ENCODE peak calls at places on chromosomes 6 and 20, in four cellular contexts. M, A, L and R are unnamed samples.

GRCh38 chr6:22636450-22636849 is 67.1 kb downstream of the HDGFL1 start:
- DNase-seq in M (no peak), A (no peak), L (no peak), R (no peak)

GRCh38 chr6:112443118-112443641 is 96.0 kb downstream of the RFPL4B start:
- DNase-seq in M (no peak), A (no peak), L (no peak), R (no peak)

GRCh38 chr20:32972181-32973076 is 31.8 kb downstream of the SUN5 start:
- DNase-seq in M (no peak), A (no peak), L (no peak), R (no peak)

GRCh38 chr6:127980996-127981395 is 80.1 kb upstream of the THEMIS start:
- DNase-seq in M (no peak), A (no peak), L (no peak), R (no peak)

GRCh38 chr6:13711726-13712484 is at the start of gene RANBP9:
- DNase-seq in M (peak; percentile 91), A (peak; percentile 89), L (peak; percentile 86), R (peak; percentile 91)

GRCh38 chr6:69974193-69974592 is 107.8 kb downstream of the COL19A1 start:
- DNase-seq in M (no peak), A (no peak), L (no peak), R (no peak)

GRCh38 chr6:81690073-81690472 is 62.4 kb downstream of the TENT5A start:
- DNase-seq in M (no peak), A (no peak), L (no peak), R (no peak)

GRCh38 chr6:112640895-112641294 is 293.8 kb downstream of the RFPL4B start:
- DNase-seq in M (no peak), A (no peak), L (no peak), R (no peak)

GRCh38 chr6:32825966-32826365 is 9.2 kb upstream of the HLA-DOB start:
- DNase-seq in M (no peak), A (no peak), L (no peak), R (no peak)

GRCh38 chr6:37260063-37260843 is 2.3 kb upstream of the TMEM217 start:
- DNase-seq in M (no peak), A (no peak), L (no peak), R (no peak)

GRCh38 chr6:139638179-139638872 is 263.9 kb upstream of the CITED2 start:
- DNase-seq in M (no peak), A (no peak), L (no peak), R (no peak)

DNA sequence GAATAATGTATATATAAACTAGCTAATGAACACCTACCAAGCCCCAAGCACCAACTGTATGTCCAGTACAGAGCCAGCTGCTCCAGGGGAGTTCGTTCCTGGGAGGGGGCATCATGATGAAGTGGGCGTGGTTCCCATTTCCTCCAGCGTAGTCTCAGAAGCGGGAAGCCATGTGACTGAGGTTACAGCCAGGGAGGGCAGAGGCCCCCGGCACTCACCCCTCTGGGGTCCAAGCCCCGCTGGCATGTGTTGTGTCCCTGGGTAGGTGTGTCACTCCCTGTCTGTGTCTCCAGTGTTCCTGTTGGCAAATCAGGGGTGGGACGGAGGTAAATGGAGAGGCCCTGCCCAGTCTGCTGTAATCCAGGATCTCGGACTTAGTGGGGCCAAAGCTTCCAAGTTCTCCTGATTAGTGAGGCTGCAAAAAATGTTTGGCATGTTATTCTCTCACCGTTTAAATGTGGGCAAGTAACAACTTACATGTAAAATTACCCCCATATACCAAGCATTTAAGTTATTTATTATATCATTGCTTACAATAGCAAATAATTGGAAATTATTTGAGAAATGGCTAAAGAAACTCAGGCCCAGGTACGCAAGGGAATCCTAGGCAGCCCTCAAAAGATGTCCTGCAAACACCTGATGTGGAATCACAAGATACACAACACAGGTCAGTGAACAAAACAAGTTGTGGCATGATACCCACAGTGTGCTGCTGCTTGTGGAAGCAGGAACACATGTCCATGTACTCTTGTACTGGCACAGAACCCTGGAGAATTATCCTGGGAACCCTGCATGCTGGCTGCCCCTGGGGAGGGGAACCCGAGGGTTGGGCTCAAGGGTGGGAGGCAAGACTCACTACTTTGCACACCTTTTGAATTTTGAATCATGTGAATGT is 22.2 kb downstream of the FAM110A start:
- DNase-seq in M (no peak), A (no peak), L (no peak), R (no peak)
- H3K4me3 ChIP-seq in M (no peak overlapping the region), A (no peak overlapping the region), L (no peak overlapping the region), R (no peak overlapping the region)

GRCh38 chr6:167227984-167228383 is 63.1 kb upstream of the UNC93A start:
- DNase-seq in M (no peak), A (no peak), L (no peak), R (no peak)

GRCh38 chr6:167229586-167229985 is 61.5 kb upstream of the UNC93A start:
- DNase-seq in M (no peak), A (no peak), L (no peak), R (no peak)

GRCh38 chr6:167221408-167222201 is 63.8 kb upstream of the GPR31 start:
- DNase-seq in M (no peak), A (no peak), L (no peak), R (no peak)

GRCh38 chr6:167226791-167227190 is 64.3 kb upstream of the UNC93A start:
- DNase-seq in M (no peak), A (no peak), L (no peak), R (no peak)

GRCh38 chr6:167225903-167226508 is 65.1 kb upstream of the UNC93A start:
- DNase-seq in M (no peak), A (no peak), L (no peak), R (no peak)
- H3K4me3 ChIP-seq in M (no peak overlapping the region), A (no peak overlapping the region), L (no peak overlapping the region), R (no peak overlapping the region)

GRCh38 chr6:159461266-159461665 is 231.8 kb downstream of the SOD2 start:
- DNase-seq in M (no peak), A (no peak), L (no peak), R (no peak)
- H3K4me3 ChIP-seq in M (no peak overlapping the region), A (no peak overlapping the region), L (no peak overlapping the region), R (no peak overlapping the region)

GRCh38 chr6:2891768-2892170 is 11.3 kb downstream of the SERPINB9 start:
- DNase-seq in M (no peak), A (peak; percentile 46), L (no peak), R (peak; percentile 92)
- H3K4me3 ChIP-seq in M (no peak overlapping the region), A (no peak overlapping the region), L (no peak overlapping the region), R (peak overlapping the region; percentile 71)

GRCh38 chr20:8020314-8021079 is 936 bp upstream of the TMX4 start:
- DNase-seq in M (no peak), A (no peak), L (no peak), R (no peak)
- H3K4me3 ChIP-seq in M (peak overlapping the region; percentile 95), A (no peak overlapping the region), L (no peak overlapping the region), R (no peak overlapping the region)

DNA sequence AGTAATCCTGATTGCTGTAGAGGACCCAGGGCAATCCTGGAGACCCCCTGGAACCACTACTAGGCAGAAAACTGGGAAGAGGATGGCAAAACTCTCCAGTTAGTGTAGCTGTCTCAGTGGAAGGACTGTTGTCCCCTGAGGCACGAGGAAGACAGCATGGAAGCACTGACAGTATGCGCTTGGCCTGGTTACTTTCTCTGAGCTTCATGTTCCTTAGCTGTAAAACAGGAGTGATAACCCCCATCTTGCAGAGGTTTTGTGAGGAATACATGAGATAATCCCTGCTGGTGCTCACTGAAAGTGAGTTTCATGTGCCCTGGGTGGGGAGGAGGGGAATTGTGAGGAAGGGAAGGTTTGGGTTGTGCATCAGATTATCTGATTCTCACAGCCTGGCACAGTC is 3.2 kb downstream of the NT5E start:
- DNase-seq in M (no peak), A (no peak), L (no peak), R (no peak)
- H3K4me3 ChIP-seq in M (no peak overlapping the region), A (no peak overlapping the region), L (no peak overlapping the region), R (no peak overlapping the region)

GRCh38 chr20:44715495-44716308 is 533 bp downstream of the CCN5 start:
- DNase-seq in M (no peak), A (no peak), L (no peak), R (no peak)
- H3K4me3 ChIP-seq in M (peak overlapping the region; percentile 53), A (no peak overlapping the region), L (no peak overlapping the region), R (no peak overlapping the region)